ENCODE peak calls at places on chromosomes 4 and X, in nine cellular contexts. L is stimulated activated CD4-positive, alpha-beta T cell treated with anti-CD3 and anti-CD28 coated beads, TNF-alpha, amount 100 ng/mL, for 48 hours; U is GM13977; N is activated CD4-positive, alpha-beta T cell treated with anti-CD3 and anti-CD28 coated beads for 48 hours; J is dermis microvascular lymphatic vessel endothelial cell; Y is HFF-Myc; W is hippocampal formation; S is psoas muscle; E is HCT116. B is an unnamed sample.

GRCh38 chr4:1336079-1336478 is 10.9 kb upstream of the UVSSA start:
- DNase-seq in L (no peak), U (no peak), N (no peak), J (no peak), Y (no peak), W (no peak), S (no peak), E (no peak), B (no peak)

GRCh38 chr4:148434075-148434773 is 8.0 kb downstream of the NR3C2 start:
- DNase-seq in L (no peak), U (no peak), N (no peak), J (peak; percentile 22), Y (no peak), W (no peak), S (no peak), E (no peak), B (no peak)

GRCh38 chrX:136953867-136954787 is 73.6 kb upstream of the RBMX start:
- DNase-seq in L (peak; percentile 44), U (peak; percentile 47), N (peak; percentile 75), J (peak; percentile 68), Y (peak; percentile 25), W (peak; percentile 14), S (peak; percentile 59), E (peak; percentile 40), B (peak; percentile 81)

GRCh38 chrX:7132335-7133035 is 15.0 kb upstream of the STS start:
- DNase-seq in L (no peak), U (no peak), N (peak; percentile 28), J (peak; percentile 65), Y (no peak), W (no peak), S (no peak), E (peak; percentile 56), B (peak; percentile 46)

GRCh38 chr4:174089711-174090110 is 193.8 kb downstream of the FBXO8 start:
- DNase-seq in L (no peak), U (no peak), N (no peak), J (no peak), Y (no peak), W (no peak), S (no peak), E (no peak), B (no peak)

GRCh38 chrX:47313056-47313455 is 57.3 kb upstream of the ZNF157 start:
- DNase-seq in L (no peak), U (no peak), N (no peak), J (no peak), Y (no peak), W (no peak), S (no peak), E (no peak), B (no peak)

GRCh38 chr4:153603258-153603657 is 80.8 kb upstream of the TLR2 start:
- DNase-seq in L (peak; percentile 19), U (no peak), N (peak; percentile 64), J (no peak), Y (no peak), W (no peak), S (no peak), E (no peak), B (peak; percentile 82)

GRCh38 chr4:38621004-38621684 is 42.9 kb upstream of the KLF3 start:
- DNase-seq in L (no peak), U (no peak), N (no peak), J (no peak), Y (no peak), W (no peak), S (no peak), E (peak; percentile 29), B (no peak)

GRCh38 chr4:7392438-7393374 is 42.0 kb downstream of the PSAPL1 start:
- DNase-seq in L (no peak), U (no peak), N (no peak), J (no peak), Y (no peak), W (no peak), S (no peak), E (no peak), B (no peak)

GRCh38 chr4:17794730-17795129 is 13.3 kb upstream of the FAM184B start:
- DNase-seq in L (no peak), U (no peak), N (no peak), J (no peak), Y (no peak), W (no peak), S (no peak), E (no peak), B (no peak)

GRCh38 chrX:16002185-16002584 is 121.2 kb upstream of the GRPR start:
- DNase-seq in L (no peak), U (no peak), N (no peak), J (peak; percentile 29), Y (no peak), W (no peak), S (no peak), E (no peak), B (no peak)

GRCh38 chr4:38150766-38151165 is 190.6 kb downstream of the PTTG2 start:
- DNase-seq in L (no peak), U (no peak), N (no peak), J (no peak), Y (no peak), W (no peak), S (no peak), E (no peak), B (no peak)

GRCh38 chrX:153486163-153486562 is 8.6 kb upstream of the BGN start:
- DNase-seq in L (no peak), U (no peak), N (no peak), J (no peak), Y (no peak), W (no peak), S (no peak), E (no peak), B (no peak)

GRCh38 chrX:130170752-130171445 is 863 bp upstream of the RAB33A start:
- DNase-seq in L (peak; percentile 50), U (peak; percentile 79), N (peak; percentile 78), J (peak; percentile 27), Y (no peak), W (peak; percentile 86), S (no peak), E (no peak), B (peak; percentile 85)

GRCh38 chr4:140595065-140595464 is 26.3 kb upstream of the UCP1 start:
- DNase-seq in L (no peak), U (no peak), N (no peak), J (peak; percentile 47), Y (no peak), W (no peak), S (no peak), E (peak; percentile 37), B (no peak)

GRCh38 chrX:65647801-65648200 is 19.7 kb upstream of the MSN start:
- DNase-seq in L (no peak), U (no peak), N (no peak), J (no peak), Y (no peak), W (no peak), S (no peak), E (no peak), B (no peak)

GRCh38 chr4:141109983-141110382 is 23.3 kb downstream of the RNF150 start:
- DNase-seq in L (no peak), U (no peak), N (no peak), J (no peak), Y (no peak), W (no peak), S (no peak), E (no peak), B (no peak)

GRCh38 chr4:140645614-140646412 is 77.1 kb upstream of the UCP1 start:
- DNase-seq in L (no peak), U (no peak), N (no peak), J (no peak), Y (no peak), W (peak; percentile 1), S (no peak), E (no peak), B (no peak)

GRCh38 chr4:184845367-184846011 is 19.7 kb upstream of the ACSL1 start:
- DNase-seq in L (no peak), U (no peak), N (no peak), J (no peak), Y (no peak), W (no peak), S (no peak), E (no peak), B (no peak)

GRCh38 chr4:8191136-8191747 is 7.8 kb upstream of the SH3TC1 start:
- DNase-seq in L (no peak), U (peak; percentile 78), N (no peak), J (peak; percentile 99), Y (no peak), W (no peak), S (peak; percentile 87), E (peak; percentile 69), B (no peak)

GRCh38 chr4:56218230-56218895 is 168.9 kb downstream of the AASDH start:
- DNase-seq in L (no peak), U (no peak), N (no peak), J (no peak), Y (no peak), W (no peak), S (no peak), E (no peak), B (no peak)

GRCh38 chr4:149784018-149784417 is 31.6 kb downstream of the IQCM start:
- DNase-seq in L (no peak), U (no peak), N (no peak), J (peak; percentile 12), Y (no peak), W (no peak), S (no peak), E (no peak), B (no peak)

GRCh38 chr4:82733636-82734035 is 65.0 kb downstream of the SCD5 start:
- DNase-seq in L (no peak), U (no peak), N (peak; percentile 28), J (peak; percentile 75), Y (no peak), W (no peak), S (no peak), E (no peak), B (peak; percentile 27)

GRCh38 chrX:433771-434170 is 47.1 kb upstream of the PPP2R3B start:
- DNase-seq in L (no peak), U (no peak), N (no peak), J (no peak), Y (no peak), W (no peak), S (peak; percentile 30), E (no peak), B (no peak)

GRCh38 chr4:86452323-86452995 is 92.6 kb upstream of the MAPK10 start:
- DNase-seq in L (no peak), U (no peak), N (no peak), J (no peak), Y (no peak), W (no peak), S (no peak), E (no peak), B (no peak)

B was measured in activated CD8-positive, alpha-beta T cell treated with anti-CD3 and anti-CD28 coated beads for 36 hours.